ENCODE peak calls at places on chromosomes 5 and 9, in eight cellular contexts. One of them, this sample, is unnamed.

GRCh38 chr9:2241875-2242741 is 227.0 kb downstream of the SMARCA2 start:
- DNase-seq in fibroblast of lung: peak; percentile 92
- DNase-seq in foreskin fibroblast: peak; percentile 95
- DNase-seq in ureter: peak; percentile 89
- DNase-seq in stimulated activated CD4-positive, alpha-beta T cell treated with anti-CD3 and anti-CD28 coated beads, Interleukin-2, amount 100 ng/mL, for 48 hours: peak; percentile 68
- DNase-seq in NCI-H460: peak; percentile 60
- DNase-seq in T-helper 2 cell: peak; percentile 15
- DNase-seq in stimulated activated CD8-positive, alpha-beta memory T cell treated with anti-CD3 and anti-CD28 coated beads, Interleukin-4, amount 100 ng/mL, for 4 hours: no peak
- DNase-seq in this sample: peak; percentile 43

GRCh38 chr9:125659201-125659840 is 47.7 kb downstream of the MAPKAP1 start:
- DNase-seq in fibroblast of lung: peak; percentile 63
- DNase-seq in foreskin fibroblast: no peak
- DNase-seq in ureter: no peak
- DNase-seq in stimulated activated CD4-positive, alpha-beta T cell treated with anti-CD3 and anti-CD28 coated beads, Interleukin-2, amount 100 ng/mL, for 48 hours: no peak
- DNase-seq in NCI-H460: no peak
- DNase-seq in T-helper 2 cell: no peak
- DNase-seq in stimulated activated CD8-positive, alpha-beta memory T cell treated with anti-CD3 and anti-CD28 coated beads, Interleukin-4, amount 100 ng/mL, for 4 hours: no peak
- DNase-seq in this sample: no peak

GRCh38 chr9:107624216-107624948 is 134.8 kb upstream of the KLF4 start:
- DNase-seq in fibroblast of lung: no peak
- DNase-seq in foreskin fibroblast: peak; percentile 88
- DNase-seq in ureter: no peak
- DNase-seq in stimulated activated CD4-positive, alpha-beta T cell treated with anti-CD3 and anti-CD28 coated beads, Interleukin-2, amount 100 ng/mL, for 48 hours: no peak
- DNase-seq in NCI-H460: no peak
- DNase-seq in T-helper 2 cell: no peak
- DNase-seq in stimulated activated CD8-positive, alpha-beta memory T cell treated with anti-CD3 and anti-CD28 coated beads, Interleukin-4, amount 100 ng/mL, for 4 hours: no peak
- DNase-seq in this sample: no peak

GRCh38 chr5:150645070-150645700 is 4.7 kb downstream of the SYNPO start:
- DNase-seq in fibroblast of lung: peak; percentile 85
- DNase-seq in foreskin fibroblast: peak; percentile 94
- DNase-seq in ureter: peak; percentile 77
- DNase-seq in stimulated activated CD4-positive, alpha-beta T cell treated with anti-CD3 and anti-CD28 coated beads, Interleukin-2, amount 100 ng/mL, for 48 hours: no peak
- DNase-seq in NCI-H460: peak; percentile 58
- DNase-seq in T-helper 2 cell: no peak
- DNase-seq in stimulated activated CD8-positive, alpha-beta memory T cell treated with anti-CD3 and anti-CD28 coated beads, Interleukin-4, amount 100 ng/mL, for 4 hours: no peak
- DNase-seq in this sample: no peak

GRCh38 chr5:35319231-35320002 is 89.1 kb upstream of the PRLR start:
- DNase-seq in fibroblast of lung: peak; percentile 72
- DNase-seq in foreskin fibroblast: peak; percentile 15
- DNase-seq in ureter: peak; percentile 58
- DNase-seq in stimulated activated CD4-positive, alpha-beta T cell treated with anti-CD3 and anti-CD28 coated beads, Interleukin-2, amount 100 ng/mL, for 48 hours: peak; percentile 57
- DNase-seq in NCI-H460: no peak
- DNase-seq in T-helper 2 cell: no peak
- DNase-seq in stimulated activated CD8-positive, alpha-beta memory T cell treated with anti-CD3 and anti-CD28 coated beads, Interleukin-4, amount 100 ng/mL, for 4 hours: no peak
- DNase-seq in this sample: no peak

GRCh38 chr5:134255418-134256150 is 29.7 kb upstream of the PPP2CA start:
- DNase-seq in fibroblast of lung: peak; percentile 82
- DNase-seq in foreskin fibroblast: peak; percentile 83
- DNase-seq in ureter: no peak
- DNase-seq in stimulated activated CD4-positive, alpha-beta T cell treated with anti-CD3 and anti-CD28 coated beads, Interleukin-2, amount 100 ng/mL, for 48 hours: no peak
- DNase-seq in NCI-H460: no peak
- DNase-seq in T-helper 2 cell: no peak
- DNase-seq in stimulated activated CD8-positive, alpha-beta memory T cell treated with anti-CD3 and anti-CD28 coated beads, Interleukin-4, amount 100 ng/mL, for 4 hours: no peak
- DNase-seq in this sample: no peak

GRCh38 chr9:35333551-35333950 is 156.4 kb upstream of the RUSC2 start:
- DNase-seq in fibroblast of lung: peak; percentile 82
- DNase-seq in foreskin fibroblast: peak; percentile 85
- DNase-seq in ureter: no peak
- DNase-seq in stimulated activated CD4-positive, alpha-beta T cell treated with anti-CD3 and anti-CD28 coated beads, Interleukin-2, amount 100 ng/mL, for 48 hours: no peak
- DNase-seq in NCI-H460: no peak
- DNase-seq in T-helper 2 cell: no peak
- DNase-seq in stimulated activated CD8-positive, alpha-beta memory T cell treated with anti-CD3 and anti-CD28 coated beads, Interleukin-4, amount 100 ng/mL, for 4 hours: no peak
- DNase-seq in this sample: no peak

GRCh38 chr5:131081371-131081770 is 83.7 kb downstream of the HINT1 start:
- DNase-seq in fibroblast of lung: no peak
- DNase-seq in foreskin fibroblast: peak; percentile 31
- DNase-seq in ureter: no peak
- DNase-seq in stimulated activated CD4-positive, alpha-beta T cell treated with anti-CD3 and anti-CD28 coated beads, Interleukin-2, amount 100 ng/mL, for 48 hours: no peak
- DNase-seq in NCI-H460: no peak
- DNase-seq in T-helper 2 cell: no peak
- DNase-seq in stimulated activated CD8-positive, alpha-beta memory T cell treated with anti-CD3 and anti-CD28 coated beads, Interleukin-4, amount 100 ng/mL, for 4 hours: no peak
- DNase-seq in this sample: no peak

GRCh38 chr9:20941177-20941690 is 90.2 kb downstream of the HACD4 start:
- DNase-seq in fibroblast of lung: peak; percentile 55
- DNase-seq in foreskin fibroblast: peak; percentile 83
- DNase-seq in ureter: peak; percentile 50
- DNase-seq in stimulated activated CD4-positive, alpha-beta T cell treated with anti-CD3 and anti-CD28 coated beads, Interleukin-2, amount 100 ng/mL, for 48 hours: peak; percentile 34
- DNase-seq in NCI-H460: peak; percentile 49
- DNase-seq in T-helper 2 cell: peak; percentile 19
- DNase-seq in stimulated activated CD8-positive, alpha-beta memory T cell treated with anti-CD3 and anti-CD28 coated beads, Interleukin-4, amount 100 ng/mL, for 4 hours: no peak
- DNase-seq in this sample: peak; percentile 24

GRCh38 chr5:141783599-141784296 is 94.5 kb downstream of the PCDH1 start:
- DNase-seq in fibroblast of lung: peak; percentile 10
- DNase-seq in foreskin fibroblast: no peak
- DNase-seq in ureter: peak; percentile 59
- DNase-seq in stimulated activated CD4-positive, alpha-beta T cell treated with anti-CD3 and anti-CD28 coated beads, Interleukin-2, amount 100 ng/mL, for 48 hours: no peak
- DNase-seq in NCI-H460: no peak
- DNase-seq in T-helper 2 cell: no peak
- DNase-seq in stimulated activated CD8-positive, alpha-beta memory T cell treated with anti-CD3 and anti-CD28 coated beads, Interleukin-4, amount 100 ng/mL, for 4 hours: no peak
- DNase-seq in this sample: no peak

GRCh38 chr5:177446184-177447065 is at the start of gene PRR7:
- DNase-seq in fibroblast of lung: peak; percentile 79
- DNase-seq in foreskin fibroblast: peak; percentile 94
- DNase-seq in ureter: no peak
- DNase-seq in stimulated activated CD4-positive, alpha-beta T cell treated with anti-CD3 and anti-CD28 coated beads, Interleukin-2, amount 100 ng/mL, for 48 hours: no peak
- DNase-seq in NCI-H460: peak; percentile 51
- DNase-seq in T-helper 2 cell: peak; percentile 66
- DNase-seq in stimulated activated CD8-positive, alpha-beta memory T cell treated with anti-CD3 and anti-CD28 coated beads, Interleukin-4, amount 100 ng/mL, for 4 hours: peak; percentile 53
- DNase-seq in this sample: peak; percentile 92

GRCh38 chr9:134661791-134662142 is 20.2 kb downstream of the COL5A1 start:
- DNase-seq in fibroblast of lung: peak; percentile 86
- DNase-seq in foreskin fibroblast: peak; percentile 94
- DNase-seq in ureter: no peak
- DNase-seq in stimulated activated CD4-positive, alpha-beta T cell treated with anti-CD3 and anti-CD28 coated beads, Interleukin-2, amount 100 ng/mL, for 48 hours: no peak
- DNase-seq in NCI-H460: no peak
- DNase-seq in T-helper 2 cell: no peak
- DNase-seq in stimulated activated CD8-positive, alpha-beta memory T cell treated with anti-CD3 and anti-CD28 coated beads, Interleukin-4, amount 100 ng/mL, for 4 hours: no peak
- DNase-seq in this sample: no peak

GRCh38 chr9:90848866-90849265 is 47.2 kb downstream of the SYK start:
- DNase-seq in fibroblast of lung: no peak
- DNase-seq in foreskin fibroblast: no peak
- DNase-seq in ureter: no peak
- DNase-seq in stimulated activated CD4-positive, alpha-beta T cell treated with anti-CD3 and anti-CD28 coated beads, Interleukin-2, amount 100 ng/mL, for 48 hours: no peak
- DNase-seq in NCI-H460: no peak
- DNase-seq in T-helper 2 cell: no peak
- DNase-seq in stimulated activated CD8-positive, alpha-beta memory T cell treated with anti-CD3 and anti-CD28 coated beads, Interleukin-4, amount 100 ng/mL, for 4 hours: no peak
- DNase-seq in this sample: no peak

GRCh38 chr9:136946228-136946892 is 1.3 kb downstream of the C8G start:
- DNase-seq in fibroblast of lung: no peak
- DNase-seq in foreskin fibroblast: no peak
- DNase-seq in ureter: no peak
- DNase-seq in stimulated activated CD4-positive, alpha-beta T cell treated with anti-CD3 and anti-CD28 coated beads, Interleukin-2, amount 100 ng/mL, for 48 hours: no peak
- DNase-seq in NCI-H460: no peak
- DNase-seq in T-helper 2 cell: peak; percentile 2
- DNase-seq in stimulated activated CD8-positive, alpha-beta memory T cell treated with anti-CD3 and anti-CD28 coated beads, Interleukin-4, amount 100 ng/mL, for 4 hours: no peak
- DNase-seq in this sample: no peak

GRCh38 chr5:76025069-76025468 is 58.1 kb upstream of the SV2C start:
- DNase-seq in fibroblast of lung: no peak
- DNase-seq in foreskin fibroblast: no peak
- DNase-seq in ureter: no peak
- DNase-seq in stimulated activated CD4-positive, alpha-beta T cell treated with anti-CD3 and anti-CD28 coated beads, Interleukin-2, amount 100 ng/mL, for 48 hours: no peak
- DNase-seq in NCI-H460: no peak
- DNase-seq in T-helper 2 cell: no peak
- DNase-seq in stimulated activated CD8-positive, alpha-beta memory T cell treated with anti-CD3 and anti-CD28 coated beads, Interleukin-4, amount 100 ng/mL, for 4 hours: no peak
- DNase-seq in this sample: no peak

GRCh38 chr9:112586600-112587155 is 100.1 kb downstream of the KIAA1958 start:
- DNase-seq in fibroblast of lung: peak; percentile 69
- DNase-seq in foreskin fibroblast: peak; percentile 27
- DNase-seq in ureter: no peak
- DNase-seq in stimulated activated CD4-positive, alpha-beta T cell treated with anti-CD3 and anti-CD28 coated beads, Interleukin-2, amount 100 ng/mL, for 48 hours: no peak
- DNase-seq in NCI-H460: no peak
- DNase-seq in T-helper 2 cell: no peak
- DNase-seq in stimulated activated CD8-positive, alpha-beta memory T cell treated with anti-CD3 and anti-CD28 coated beads, Interleukin-4, amount 100 ng/mL, for 4 hours: no peak
- DNase-seq in this sample: no peak

GRCh38 chr9:123586140-123586735 is 230.2 kb downstream of the CRB2 start:
- DNase-seq in fibroblast of lung: no peak
- DNase-seq in foreskin fibroblast: no peak
- DNase-seq in ureter: no peak
- DNase-seq in stimulated activated CD4-positive, alpha-beta T cell treated with anti-CD3 and anti-CD28 coated beads, Interleukin-2, amount 100 ng/mL, for 48 hours: no peak
- DNase-seq in NCI-H460: no peak
- DNase-seq in T-helper 2 cell: no peak
- DNase-seq in stimulated activated CD8-positive, alpha-beta memory T cell treated with anti-CD3 and anti-CD28 coated beads, Interleukin-4, amount 100 ng/mL, for 4 hours: no peak
- DNase-seq in this sample: no peak

GRCh38 chr5:27708579-27708978 is 670.2 kb upstream of the CDH9 start:
- DNase-seq in fibroblast of lung: peak; percentile 45
- DNase-seq in foreskin fibroblast: no peak
- DNase-seq in ureter: no peak
- DNase-seq in stimulated activated CD4-positive, alpha-beta T cell treated with anti-CD3 and anti-CD28 coated beads, Interleukin-2, amount 100 ng/mL, for 48 hours: no peak
- DNase-seq in NCI-H460: no peak
- DNase-seq in T-helper 2 cell: no peak
- DNase-seq in stimulated activated CD8-positive, alpha-beta memory T cell treated with anti-CD3 and anti-CD28 coated beads, Interleukin-4, amount 100 ng/mL, for 4 hours: no peak
- DNase-seq in this sample: no peak

GRCh38 chr5:78549043-78549442 is 99.5 kb downstream of the LHFPL2 start:
- DNase-seq in fibroblast of lung: no peak
- DNase-seq in foreskin fibroblast: no peak
- DNase-seq in ureter: no peak
- DNase-seq in stimulated activated CD4-positive, alpha-beta T cell treated with anti-CD3 and anti-CD28 coated beads, Interleukin-2, amount 100 ng/mL, for 48 hours: no peak
- DNase-seq in NCI-H460: no peak
- DNase-seq in T-helper 2 cell: no peak
- DNase-seq in stimulated activated CD8-positive, alpha-beta memory T cell treated with anti-CD3 and anti-CD28 coated beads, Interleukin-4, amount 100 ng/mL, for 4 hours: no peak
- DNase-seq in this sample: no peak

GRCh38 chr5:138819065-138819464 is 56.1 kb downstream of the LRRTM2 start:
- DNase-seq in fibroblast of lung: no peak
- DNase-seq in foreskin fibroblast: no peak
- DNase-seq in ureter: no peak
- DNase-seq in stimulated activated CD4-positive, alpha-beta T cell treated with anti-CD3 and anti-CD28 coated beads, Interleukin-2, amount 100 ng/mL, for 48 hours: no peak
- DNase-seq in NCI-H460: no peak
- DNase-seq in T-helper 2 cell: no peak
- DNase-seq in stimulated activated CD8-positive, alpha-beta memory T cell treated with anti-CD3 and anti-CD28 coated beads, Interleukin-4, amount 100 ng/mL, for 4 hours: no peak
- DNase-seq in this sample: no peak

GRCh38 chr9:86741311-86742215 is 205.7 kb downstream of the GAS1 start:
- DNase-seq in fibroblast of lung: peak; percentile 82
- DNase-seq in foreskin fibroblast: peak; percentile 85
- DNase-seq in ureter: no peak
- DNase-seq in stimulated activated CD4-positive, alpha-beta T cell treated with anti-CD3 and anti-CD28 coated beads, Interleukin-2, amount 100 ng/mL, for 48 hours: no peak
- DNase-seq in NCI-H460: no peak
- DNase-seq in T-helper 2 cell: no peak
- DNase-seq in stimulated activated CD8-positive, alpha-beta memory T cell treated with anti-CD3 and anti-CD28 coated beads, Interleukin-4, amount 100 ng/mL, for 4 hours: no peak
- DNase-seq in this sample: no peak

GRCh38 chr9:14189578-14189977 is 124.4 kb downstream of the NFIB start:
- DNase-seq in fibroblast of lung: peak; percentile 44
- DNase-seq in foreskin fibroblast: peak; percentile 8
- DNase-seq in ureter: no peak
- DNase-seq in stimulated activated CD4-positive, alpha-beta T cell treated with anti-CD3 and anti-CD28 coated beads, Interleukin-2, amount 100 ng/mL, for 48 hours: no peak
- DNase-seq in NCI-H460: no peak
- DNase-seq in T-helper 2 cell: no peak
- DNase-seq in stimulated activated CD8-positive, alpha-beta memory T cell treated with anti-CD3 and anti-CD28 coated beads, Interleukin-4, amount 100 ng/mL, for 4 hours: no peak
- DNase-seq in this sample: no peak

GRCh38 chr9:124242331-124243194 is 15.2 kb upstream of the NEK6 start:
- DNase-seq in fibroblast of lung: peak; percentile 31
- DNase-seq in foreskin fibroblast: peak; percentile 74
- DNase-seq in ureter: no peak
- DNase-seq in stimulated activated CD4-positive, alpha-beta T cell treated with anti-CD3 and anti-CD28 coated beads, Interleukin-2, amount 100 ng/mL, for 48 hours: no peak
- DNase-seq in NCI-H460: no peak
- DNase-seq in T-helper 2 cell: no peak
- DNase-seq in stimulated activated CD8-positive, alpha-beta memory T cell treated with anti-CD3 and anti-CD28 coated beads, Interleukin-4, amount 100 ng/mL, for 4 hours: no peak
- DNase-seq in this sample: no peak

GRCh38 chr9:136081113-136081825 is 13.8 kb downstream of the NACC2 start:
- DNase-seq in fibroblast of lung: no peak
- DNase-seq in foreskin fibroblast: no peak
- DNase-seq in ureter: no peak
- DNase-seq in stimulated activated CD4-positive, alpha-beta T cell treated with anti-CD3 and anti-CD28 coated beads, Interleukin-2, amount 100 ng/mL, for 48 hours: no peak
- DNase-seq in NCI-H460: no peak
- DNase-seq in T-helper 2 cell: no peak
- DNase-seq in stimulated activated CD8-positive, alpha-beta memory T cell treated with anti-CD3 and anti-CD28 coated beads, Interleukin-4, amount 100 ng/mL, for 4 hours: no peak
- DNase-seq in this sample: no peak

GRCh38 chr5:132010645-132011560 is 555 bp downstream of the ACSL6 start:
- DNase-seq in fibroblast of lung: no peak
- DNase-seq in foreskin fibroblast: no peak
- DNase-seq in ureter: no peak
- DNase-seq in stimulated activated CD4-positive, alpha-beta T cell treated with anti-CD3 and anti-CD28 coated beads, Interleukin-2, amount 100 ng/mL, for 48 hours: no peak
- DNase-seq in NCI-H460: no peak
- DNase-seq in T-helper 2 cell: no peak
- DNase-seq in stimulated activated CD8-positive, alpha-beta memory T cell treated with anti-CD3 and anti-CD28 coated beads, Interleukin-4, amount 100 ng/mL, for 4 hours: no peak
- DNase-seq in this sample: no peak

GRCh38 chr9:107969727-107970126 is 480.2 kb upstream of the KLF4 start:
- DNase-seq in fibroblast of lung: no peak
- DNase-seq in foreskin fibroblast: no peak
- DNase-seq in ureter: no peak
- DNase-seq in stimulated activated CD4-positive, alpha-beta T cell treated with anti-CD3 and anti-CD28 coated beads, Interleukin-2, amount 100 ng/mL, for 48 hours: no peak
- DNase-seq in NCI-H460: no peak
- DNase-seq in T-helper 2 cell: no peak
- DNase-seq in stimulated activated CD8-positive, alpha-beta memory T cell treated with anti-CD3 and anti-CD28 coated beads, Interleukin-4, amount 100 ng/mL, for 4 hours: no peak
- DNase-seq in this sample: no peak

GRCh38 chr9:118331622-118332045 is 627.4 kb downstream of the TLR4 start:
- DNase-seq in fibroblast of lung: peak; percentile 94
- DNase-seq in foreskin fibroblast: peak; percentile 2
- DNase-seq in ureter: no peak
- DNase-seq in stimulated activated CD4-positive, alpha-beta T cell treated with anti-CD3 and anti-CD28 coated beads, Interleukin-2, amount 100 ng/mL, for 48 hours: no peak
- DNase-seq in NCI-H460: no peak
- DNase-seq in T-helper 2 cell: no peak
- DNase-seq in stimulated activated CD8-positive, alpha-beta memory T cell treated with anti-CD3 and anti-CD28 coated beads, Interleukin-4, amount 100 ng/mL, for 4 hours: no peak
- DNase-seq in this sample: no peak

GRCh38 chr9:35835766-35836165 is 6.7 kb downstream of the TMEM8B start:
- DNase-seq in fibroblast of lung: no peak
- DNase-seq in foreskin fibroblast: no peak
- DNase-seq in ureter: no peak
- DNase-seq in stimulated activated CD4-positive, alpha-beta T cell treated with anti-CD3 and anti-CD28 coated beads, Interleukin-2, amount 100 ng/mL, for 48 hours: no peak
- DNase-seq in NCI-H460: no peak
- DNase-seq in T-helper 2 cell: no peak
- DNase-seq in stimulated activated CD8-positive, alpha-beta memory T cell treated with anti-CD3 and anti-CD28 coated beads, Interleukin-4, amount 100 ng/mL, for 4 hours: no peak
- DNase-seq in this sample: no peak

GRCh38 chr5:107982703-107983425 is 312.1 kb upstream of the EFNA5 start:
- DNase-seq in fibroblast of lung: no peak
- DNase-seq in foreskin fibroblast: no peak
- DNase-seq in ureter: no peak
- DNase-seq in stimulated activated CD4-positive, alpha-beta T cell treated with anti-CD3 and anti-CD28 coated beads, Interleukin-2, amount 100 ng/mL, for 48 hours: no peak
- DNase-seq in NCI-H460: no peak
- DNase-seq in T-helper 2 cell: no peak
- DNase-seq in stimulated activated CD8-positive, alpha-beta memory T cell treated with anti-CD3 and anti-CD28 coated beads, Interleukin-4, amount 100 ng/mL, for 4 hours: no peak
- DNase-seq in this sample: no peak